ENCODE peak calls at places on chromosomes 4 and X, in seven cellular contexts. A, T, Q, Z, U, J and F are unnamed samples.

GRCh38 chr4:142352682-142353081 is 493.4 kb downstream of the INPP4B start:
- DNase-seq in A (no peak), T (no peak), Q (no peak), Z (no peak), U (no peak), J (no peak), F (no peak)

GRCh38 chr4:145285928-145286327 is 105.5 kb upstream of the OTUD4 start:
- DNase-seq in A (no peak), T (no peak), Q (no peak), Z (no peak), U (no peak), J (no peak), F (no peak)

GRCh38 chrX:86806786-86807185 is 658.5 kb downstream of the DACH2 start:
- DNase-seq in A (no peak), T (peak), Q (no peak), Z (peak), U (no peak), J (no peak), F (no peak)

GRCh38 chr4:3519468-3520264 is 12.6 kb downstream of the LRPAP1 start:
- DNase-seq in A (no peak), T (no peak), Q (peak), Z (no peak), U (no peak), J (peak), F (no peak)

GRCh38 chr4:137387924-137388323 is 144.4 kb downstream of the PCDH18 start:
- DNase-seq in A (no peak), T (no peak), Q (no peak), Z (no peak), U (no peak), J (no peak), F (no peak)

GRCh38 chrX:11750051-11750450 is 8.0 kb upstream of the MSL3 start:
- DNase-seq in A (no peak), T (no peak), Q (no peak), Z (no peak), U (no peak), J (no peak), F (no peak)

GRCh38 chrX:15242899-15243555 is 26.9 kb downstream of the ASB9 start:
- DNase-seq in A (peak), T (peak), Q (peak), Z (no peak), U (no peak), J (no peak), F (peak)

GRCh38 chrX:139967300-139967699 is 2.0 kb upstream of the CXorf66 start:
- DNase-seq in A (no peak), T (no peak), Q (no peak), Z (no peak), U (no peak), J (no peak), F (peak)

GRCh38 chr4:20253272-20253798 is 1.6 kb downstream of the SLIT2 start:
- DNase-seq in A (no peak), T (no peak), Q (no peak), Z (no peak), U (no peak), J (no peak), F (no peak)

GRCh38 chrX:104189862-104190261 is 23.6 kb downstream of the FAM199X start:
- DNase-seq in A (no peak), T (no peak), Q (no peak), Z (no peak), U (no peak), J (no peak), F (no peak)

DNA sequence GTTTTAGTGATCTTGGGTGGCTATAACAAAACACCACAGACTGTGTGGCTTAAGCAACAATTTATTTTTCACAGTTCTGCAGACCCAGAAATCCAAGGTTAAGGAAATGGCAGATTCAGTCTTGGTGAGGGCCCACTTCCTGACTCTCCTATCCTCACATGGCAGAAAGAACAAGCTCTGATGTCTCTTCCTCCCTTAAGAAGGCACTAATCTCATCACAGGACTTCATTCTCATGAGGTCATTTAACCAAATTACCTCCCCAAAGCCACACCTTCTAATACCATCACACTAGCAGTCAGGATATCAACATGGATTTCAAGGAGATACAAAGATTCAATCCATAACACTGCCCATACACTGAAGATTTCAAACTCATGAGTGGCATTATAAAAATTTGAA is 350.3 kb downstream of the GRID2 start:
- DNase-seq in A (no peak), T (no peak), Q (no peak), Z (no peak), U (no peak), J (no peak), F (no peak)
- H3K27ac ChIP-seq in A (no peak), T (no peak), Q (no peak), Z (no peak), U (no peak), J (no peak), F (no peak)

GRCh38 chr4:23897564-23898109 is 7.8 kb upstream of the PPARGC1A start:
- DNase-seq in A (no peak), T (no peak), Q (no peak), Z (no peak), U (no peak), J (no peak), F (no peak)
- H3K27ac ChIP-seq in A (no peak), T (no peak), Q (no peak), Z (no peak), U (no peak), J (no peak), F (no peak)

DNA sequence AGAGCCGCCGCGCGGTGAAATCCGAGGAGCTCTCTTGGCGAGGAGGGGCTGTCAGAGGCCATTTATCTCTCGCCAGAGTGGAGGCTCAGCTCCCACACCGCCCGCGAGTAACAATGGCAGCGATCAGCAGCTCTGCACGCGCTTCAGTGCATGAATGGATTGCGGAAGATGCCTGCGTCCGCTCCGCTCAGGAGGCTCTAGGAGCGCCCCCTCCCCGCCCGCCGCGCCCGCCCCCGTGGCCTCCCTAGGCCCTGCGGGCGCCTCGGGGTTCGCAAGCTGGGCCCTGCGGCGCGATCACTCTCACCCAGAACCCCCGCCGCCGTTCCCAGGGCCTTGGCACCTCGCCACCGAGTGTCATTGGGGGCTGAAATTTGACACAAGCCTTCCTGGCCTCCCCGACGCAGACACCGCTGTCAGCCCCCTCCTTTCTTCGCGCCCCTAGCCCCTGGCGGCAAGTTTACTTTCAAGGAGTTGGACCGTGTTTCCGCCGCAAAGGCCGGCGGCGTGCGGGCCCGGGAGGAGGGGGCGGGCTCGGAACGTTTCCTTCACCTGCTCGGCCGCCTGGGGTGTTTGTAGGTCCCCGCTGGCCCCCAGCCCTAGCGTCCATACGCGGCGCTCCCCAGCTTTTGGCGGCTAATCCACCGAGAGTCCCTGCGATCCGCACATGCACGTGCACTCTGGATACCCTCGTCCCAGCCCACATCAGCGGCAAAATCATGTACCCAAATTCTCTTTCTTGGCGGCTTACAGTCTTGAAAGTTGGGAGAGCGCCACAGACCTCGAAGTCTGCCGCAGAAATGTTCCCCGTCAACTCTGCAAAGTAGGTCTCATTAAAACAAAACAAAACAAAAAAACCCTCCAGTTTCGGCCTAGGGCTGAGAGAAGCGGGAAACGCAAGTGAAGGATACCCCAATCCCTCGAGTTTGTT is 49.0 kb upstream of the BCOR start:
- DNase-seq in A (no peak), T (peak), Q (peak), Z (peak), U (no peak), J (peak), F (no peak)
- H3K27ac ChIP-seq in A (no peak), T (no peak), Q (no peak), Z (no peak), U (no peak), J (no peak), F (no peak)

DNA sequence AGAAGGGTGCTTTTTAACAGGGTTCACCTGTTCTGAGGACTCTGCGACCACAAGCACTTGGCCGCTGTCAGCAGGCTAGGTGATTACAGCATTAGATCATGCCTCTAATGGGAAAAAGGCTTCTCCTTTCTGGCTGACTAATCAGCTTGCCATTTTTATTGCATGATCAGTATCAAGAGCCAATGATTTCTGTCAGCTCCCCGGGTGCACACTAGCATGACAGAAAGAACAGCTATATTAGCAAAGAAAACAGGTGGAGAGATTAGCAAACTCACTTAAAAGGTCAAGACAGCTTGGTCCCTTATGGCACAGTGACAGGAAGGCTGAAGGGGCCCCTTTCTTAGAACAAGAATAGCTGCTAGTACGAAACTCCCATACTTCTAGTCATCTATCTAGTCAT is 170.0 kb downstream of the SMIM20 start:
- DNase-seq in A (no peak), T (peak), Q (no peak), Z (no peak), U (no peak), J (no peak), F (peak)
- H3K27ac ChIP-seq in A (no peak), T (no peak), Q (no peak), Z (no peak), U (no peak), J (no peak), F (no peak)

GRCh38 chrX:109845996-109846395 is 112.9 kb upstream of the ACSL4 start:
- DNase-seq in A (no peak), T (no peak), Q (no peak), Z (no peak), U (no peak), J (no peak), F (no peak)
- H3K27ac ChIP-seq in A (no peak), T (no peak), Q (no peak), Z (no peak), U (no peak), J (no peak), F (no peak)

GRCh38 chr4:188989371-188989770 is 850.1 kb downstream of the TRIML1 start:
- DNase-seq in A (no peak), T (peak), Q (no peak), Z (no peak), U (no peak), J (no peak), F (peak)
- H3K27ac ChIP-seq in A (no peak), T (no peak), Q (no peak), Z (no peak), U (no peak), J (no peak), F (no peak)

DNA sequence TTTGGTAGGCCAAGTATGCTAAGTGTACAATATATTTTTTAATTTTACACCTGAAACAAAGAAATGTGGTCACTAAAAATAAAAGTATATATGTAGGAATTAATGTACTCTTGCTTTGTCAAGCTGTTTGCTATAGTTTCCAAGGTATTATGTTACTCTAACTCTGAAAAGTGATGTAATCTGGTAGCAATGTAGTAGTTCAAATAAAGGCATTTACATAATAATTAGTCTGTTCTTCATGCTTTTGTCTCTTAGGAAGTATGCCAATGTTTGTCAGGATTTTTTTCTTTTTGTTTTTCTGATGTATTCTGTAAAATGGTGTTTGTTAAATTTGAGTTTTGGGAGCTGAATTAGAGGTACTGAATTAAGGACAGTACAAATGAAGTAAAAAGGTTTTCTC is 89.5 kb downstream of the PLS3 start:
- DNase-seq in A (no peak), T (no peak), Q (no peak), Z (no peak), U (no peak), J (no peak), F (no peak)
- H3K27ac ChIP-seq in A (no peak), T (no peak), Q (no peak), Z (peak), U (no peak), J (no peak), F (no peak)

DNA sequence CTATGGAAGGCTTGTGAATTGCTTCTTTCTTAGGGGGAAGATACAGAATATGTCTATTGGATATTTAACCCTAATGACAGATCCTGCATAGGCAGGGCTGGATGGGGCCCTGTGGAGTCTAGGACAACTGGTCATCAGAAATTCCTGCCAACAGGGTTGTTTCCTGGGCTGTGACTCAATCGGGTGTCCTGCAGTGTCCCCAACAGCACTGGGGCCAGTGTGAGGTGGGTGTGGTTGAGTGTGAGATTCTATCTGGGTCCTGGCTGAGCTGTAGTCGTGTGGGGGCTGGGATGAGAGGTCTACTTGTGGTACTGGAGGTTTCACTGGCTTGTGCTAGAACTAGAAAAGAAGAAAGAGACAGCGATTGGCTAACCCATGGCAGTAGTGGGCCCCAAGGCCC is 87.3 kb upstream of the WDR1 start:
- DNase-seq in A (no peak), T (no peak), Q (no peak), Z (no peak), U (no peak), J (no peak), F (no peak)
- H3K27ac ChIP-seq in A (no peak), T (no peak), Q (no peak), Z (no peak), U (no peak), J (no peak), F (no peak)

DNA sequence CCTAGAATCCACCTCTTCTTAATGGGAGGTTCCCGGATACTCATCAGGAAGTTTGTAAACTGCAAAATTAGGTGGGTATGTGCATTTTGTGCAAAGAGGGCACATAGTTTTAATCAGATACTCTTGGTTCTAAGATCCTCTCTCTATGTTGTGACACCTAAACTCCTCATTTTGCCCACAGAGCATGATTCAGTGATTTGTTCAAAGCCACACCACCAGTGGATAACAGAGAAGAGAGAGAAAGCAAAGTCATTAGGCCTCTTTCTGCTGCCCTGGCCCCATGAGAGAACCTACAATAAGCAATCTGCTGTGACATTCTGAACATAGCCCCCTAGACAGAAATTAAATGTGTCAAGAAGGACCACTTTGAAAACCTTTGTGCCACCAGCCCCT is 72.3 kb upstream of the STIM2 start:
- DNase-seq in A (no peak), T (no peak), Q (no peak), Z (no peak), U (no peak), J (no peak), F (no peak)
- H3K27ac ChIP-seq in A (no peak), T (peak), Q (no peak), Z (no peak), U (no peak), J (peak), F (no peak)

GRCh38 chrX:17595456-17596035 is 141.7 kb upstream of the SCML1 start:
- DNase-seq in A (no peak), T (no peak), Q (no peak), Z (no peak), U (no peak), J (no peak), F (peak)

GRCh38 chrX:17588303-17588702 is 149.0 kb upstream of the SCML1 start:
- DNase-seq in A (no peak), T (no peak), Q (no peak), Z (no peak), U (no peak), J (no peak), F (no peak)

GRCh38 chrX:17592117-17592516 is 145.2 kb upstream of the SCML1 start:
- DNase-seq in A (no peak), T (no peak), Q (no peak), Z (no peak), U (no peak), J (no peak), F (no peak)

GRCh38 chrX:17590892-17591740 is 146.2 kb upstream of the SCML1 start:
- DNase-seq in A (no peak), T (peak), Q (no peak), Z (peak), U (no peak), J (peak), F (peak)

GRCh38 chrX:17591741-17592110 is 145.6 kb upstream of the SCML1 start:
- DNase-seq in A (no peak), T (no peak), Q (no peak), Z (no peak), U (no peak), J (no peak), F (no peak)
- H3K27ac ChIP-seq in A (no peak), T (no peak), Q (no peak), Z (no peak), U (peak), J (no peak), F (no peak)